ENCODE peak calls at places on chromosomes 3 and 15, in five cellular contexts. A is CD4-positive, CD25-positive, alpha-beta regulatory T cell; H is osteoblast; M is transverse colon; P is heart left ventricle. L is an unnamed sample.

GRCh38 chr3:33186524-33187367 is 31.9 kb downstream of the SUSD5 start:
- DNase-seq in A (no peak), P (no peak), H (peak; percentile 55), M (no peak), L (no peak)

GRCh38 chr15:79872358-79873017 is 24.3 kb downstream of the MTHFS start:
- DNase-seq in H (no peak), P (no peak), A (peak; percentile 54), M (no peak), L (no peak)

GRCh38 chr3:46913644-46914043 is 36.1 kb downstream of the PTH1R start:
- DNase-seq in M (peak; percentile 69), H (peak; percentile 36), A (no peak), P (no peak), L (no peak)

GRCh38 chr15:82047493-82048446 is 2.0 kb upstream of the MEX3B start:
- DNase-seq in P (no peak), H (peak; percentile 88), M (no peak), A (peak; percentile 11), L (no peak)

GRCh38 chr3:147977001-147977400 is 567.8 kb downstream of the ZIC1 start:
- DNase-seq in P (no peak), H (peak; percentile 3), A (no peak), M (no peak), L (no peak)

GRCh38 chr3:125072310-125072709 is 16.5 kb upstream of the HEG1 start:
- DNase-seq in H (no peak), A (no peak), P (peak; percentile 51), M (no peak), L (no peak)

GRCh38 chr3:76912966-76913365 is 126.9 kb upstream of the ROBO2 start:
- DNase-seq in M (no peak), A (no peak), P (no peak), H (no peak), L (no peak)

GRCh38 chr3:100615684-100616083 is 6.3 kb downstream of the ADGRG7 start:
- DNase-seq in P (no peak), H (peak; percentile 4), A (no peak), M (no peak), L (no peak)

GRCh38 chr3:72133329-72134011 is 348.5 kb upstream of the PROK2 start:
- DNase-seq in A (no peak), M (no peak), H (no peak), P (no peak), L (no peak)

GRCh38 chr3:65833761-65834505 is 204.8 kb downstream of the MAGI1 start:
- DNase-seq in P (no peak), A (no peak), H (no peak), M (no peak), L (no peak)

GRCh38 chr3:122785231-122785630 is 8.4 kb downstream of the HSPBAP1 start:
- DNase-seq in P (no peak), A (no peak), H (peak; percentile 38), M (no peak), L (no peak)

GRCh38 chr15:44298878-44299277 is 10.4 kb downstream of the GOLM2 start:
- DNase-seq in A (no peak), H (peak; percentile 27), P (no peak), M (no peak), L (no peak)

GRCh38 chr3:1017879-1018278 is 74.9 kb upstream of the CNTN6 start:
- DNase-seq in H (no peak), A (no peak), P (no peak), M (no peak), L (no peak)
- H3K9me3 ChIP-seq in H (no peaks in the 10 kb centered on the region), A (no peaks in the 10 kb centered on the region), P (no peaks in the 10 kb centered on the region), M (no peaks in the 10 kb centered on the region), L (no peaks in the 10 kb centered on the region)

DNA sequence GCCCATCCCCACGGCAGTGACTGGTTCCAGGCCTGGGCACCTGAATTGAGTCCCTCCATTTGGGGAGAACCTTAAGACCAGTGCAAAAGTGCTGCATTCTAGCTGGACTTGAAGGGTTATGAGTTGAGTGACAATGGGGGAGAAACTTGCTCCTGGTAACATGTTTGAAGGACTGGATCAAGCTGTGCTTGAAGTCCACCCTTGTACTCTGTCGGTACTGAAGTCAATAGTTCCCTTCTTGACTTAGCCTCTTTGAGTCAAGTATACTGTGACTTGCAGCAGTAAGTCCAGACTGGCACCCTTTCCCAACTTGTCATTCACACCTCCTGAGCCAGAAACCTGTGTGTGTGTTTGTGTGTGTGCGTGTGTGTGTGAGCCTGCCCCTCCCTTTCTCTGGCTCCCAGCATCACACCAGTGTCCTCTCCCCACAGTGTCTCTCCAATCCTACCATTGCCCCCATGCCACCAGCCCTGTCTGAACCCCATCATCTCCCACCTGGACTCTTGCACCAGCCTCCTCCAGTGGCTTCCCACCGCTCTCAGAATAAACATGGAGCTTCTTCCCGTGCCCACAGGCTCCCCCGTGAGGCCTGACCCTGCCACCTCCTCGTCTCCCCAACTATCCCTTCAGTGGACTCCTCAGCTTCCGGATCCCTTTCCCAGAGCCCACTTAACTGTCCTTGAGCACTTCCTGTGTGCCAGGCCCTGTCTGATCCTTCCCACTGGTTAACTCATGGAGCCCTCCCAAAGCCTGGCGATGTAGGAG is 10.2 kb upstream of the FBLN2 start:
- DNase-seq in M (no peak), H (no peak), P (no peak), A (no peak), L (no peak)
- H3K27ac ChIP-seq in M (no peak overlapping the region), H (peak overlapping the region; percentile 92), P (peak overlapping the region; percentile 17), A (no peak overlapping the region), L (no peak overlapping the region)

GRCh38 chr15:60012695-60013094 is 8.6 kb downstream of the FOXB1 start:
- DNase-seq in M (no peak), A (no peak), P (no peak), H (no peak), L (no peak)

GRCh38 chr15:60006808-60007346 is 2.8 kb downstream of the FOXB1 start:
- DNase-seq in H (peak; percentile 49), M (no peak), P (no peak), A (no peak), L (no peak)

GRCh38 chr15:60009581-60010379 is 5.7 kb downstream of the FOXB1 start:
- DNase-seq in P (no peak), H (no peak), M (no peak), A (no peak), L (no peak)

GRCh38 chr15:60009124-60009523 is 5.0 kb downstream of the FOXB1 start:
- DNase-seq in M (no peak), P (no peak), H (no peak), A (no peak), L (no peak)

GRCh38 chr15:60010467-60011257 is 6.6 kb downstream of the FOXB1 start:
- DNase-seq in A (no peak), M (no peak), H (no peak), P (no peak), L (no peak)
- H3K27me3 ChIP-seq in A (peaks cover 71% of the 10 kb centered on the region), M (peaks cover 100% of the 10 kb centered on the region), H (peaks cover 82% of the 10 kb centered on the region), P (peaks cover 67% of the 10 kb centered on the region), L (peaks cover 73% of the 10 kb centered on the region)

GRCh38 chr15:19984101-19984500 is 557.5 kb downstream of the GOLGA6L6 start:
- DNase-seq in M (no peak), A (no peak), P (no peak), H (no peak), L (no peak)
- H3K9me3 ChIP-seq in M (no peaks in the 10 kb centered on the region), A (no peaks in the 10 kb centered on the region), P (no peaks in the 10 kb centered on the region), H (peaks cover 3% of the 10 kb centered on the region), L (no peaks in the 10 kb centered on the region)

GRCh38 chr3:128194843-128195242 is 41.6 kb downstream of the EEFSEC start:
- DNase-seq in H (no peak), P (peak; percentile 44), M (no peak), A (no peak), L (no peak)

GRCh38 chr3:128196645-128197044 is 43.4 kb downstream of the EEFSEC start:
- DNase-seq in H (no peak), A (no peak), M (no peak), P (no peak), L (no peak)

GRCh38 chr3:128197855-128198254 is 44.6 kb downstream of the EEFSEC start:
- DNase-seq in A (no peak), P (no peak), M (no peak), H (no peak), L (no peak)

GRCh38 chr3:128195369-128195768 is 42.1 kb downstream of the EEFSEC start:
- DNase-seq in M (no peak), A (no peak), H (no peak), P (peak; percentile 35), L (no peak)

DNA sequence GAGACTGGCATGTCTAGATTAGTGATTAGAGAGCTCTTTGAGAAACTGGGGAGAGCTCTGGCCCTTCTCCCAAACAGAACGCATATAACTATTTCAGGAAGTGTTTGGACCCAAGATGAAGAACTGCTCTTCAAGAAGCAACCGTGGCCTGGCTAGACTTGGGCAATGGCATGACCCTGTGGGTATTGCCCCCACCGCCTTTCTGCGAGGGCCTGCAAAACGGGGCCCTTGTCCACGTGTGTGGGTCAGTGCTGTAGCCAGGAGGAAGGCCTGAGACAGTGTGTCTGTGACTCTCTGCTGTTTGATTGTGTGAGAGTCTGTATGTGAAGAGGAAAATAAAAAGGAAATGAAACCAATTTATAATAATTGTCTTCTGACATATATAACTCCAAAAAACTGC is 42.5 kb downstream of the EEFSEC start:
- DNase-seq in M (no peak), P (no peak), A (no peak), H (no peak), L (no peak)
- H3K27ac ChIP-seq in M (peak overlapping the region; percentile 32), P (no peak overlapping the region), A (no peak overlapping the region), H (no peak overlapping the region), L (no peak overlapping the region)

GRCh38 chr3:13652728-13653127 is 103.8 kb downstream of the FBLN2 start:
- DNase-seq in M (no peak), A (no peak), H (peak; percentile 77), P (no peak), L (no peak)
- H3K27me3 ChIP-seq in M (peaks cover 46% of the 10 kb centered on the region), A (peaks cover 5% of the 10 kb centered on the region), H (peaks cover 3% of the 10 kb centered on the region), P (peaks cover under 1% of the 10 kb centered on the region), L (peaks cover 8% of the 10 kb centered on the region)

DNA sequence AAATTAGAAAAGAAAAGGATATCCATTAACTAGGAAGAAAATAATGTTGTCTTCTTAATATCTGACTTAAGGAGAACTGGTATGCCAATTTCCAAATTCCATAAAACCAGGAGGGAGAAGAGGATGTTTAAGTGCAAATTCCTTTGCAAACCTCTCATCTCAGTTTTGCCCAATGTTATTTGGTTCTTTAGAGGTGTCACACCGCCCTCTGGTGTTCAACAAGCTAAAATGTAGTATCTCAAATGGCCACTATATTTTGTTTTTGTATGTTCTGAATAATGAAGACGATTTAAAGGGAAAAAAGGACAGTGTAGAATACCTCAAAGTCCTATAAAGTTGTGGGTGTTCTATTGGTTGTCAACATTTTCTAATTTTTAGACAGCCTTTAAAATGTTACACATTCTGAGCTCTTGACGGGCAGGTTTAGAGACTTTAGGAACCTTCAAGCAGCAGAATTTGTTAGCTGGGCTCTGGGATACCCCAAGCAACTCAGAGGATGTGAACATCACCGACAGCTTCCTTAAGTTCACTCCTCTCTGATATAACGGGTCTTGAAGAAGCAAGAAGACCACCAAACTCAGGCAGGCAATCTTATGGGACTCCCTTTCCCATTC is 458.3 kb downstream of the MFSD1 start:
- DNase-seq in M (peak; percentile 25), H (peak; percentile 45), P (peak; percentile 29), A (peak; percentile 58), L (no peak)
- H3K9me3 ChIP-seq in M (no peaks in the 10 kb centered on the region), H (no peaks in the 10 kb centered on the region), P (no peaks in the 10 kb centered on the region), A (no peaks in the 10 kb centered on the region), L (no peaks in the 10 kb centered on the region)